ENCODE peak calls at places on chromosome 3, in seven cellular contexts. X is ACHN; T is mesenteric fat pad; D is activated T-cell treated with anti-CD3 and anti-CD28 coated beads, Interleukin-2, amount 50 U/mL, for 72 hours; H is stimulated activated CD4-positive, alpha-beta T cell treated with anti-CD3 and anti-CD28 coated beads, Interleukin-4, amount 100 ng/mL, for 24 hours; C is stimulated activated CD8-positive, alpha-beta memory T cell treated with anti-CD3 and anti-CD28 coated beads, Interleukin-2, amount 100 ng/mL, for 1 hour; O is T-helper 2 cell treated with Interferon-gamma antibody and Interleukin-4, amounts not matched to agents 5 μg/mL and 100 μg/mL, for 36 hours. G is an unnamed sample.

GRCh38 chr3:194235160-194235559 is 99.2 kb downstream of the HES1 start:
- DNase-seq in X (no peak), T (no peak), D (no peak), H (no peak), C (no peak), O (no peak), G (peak; percentile 12)

GRCh38 chr3:158158969-158159368 is 49.1 kb downstream of the RSRC1 start:
- DNase-seq in X (no peak), T (no peak), D (no peak), H (no peak), C (no peak), O (no peak), G (no peak)

GRCh38 chr3:17431477-17432045 is 310.9 kb downstream of the TBC1D5 start:
- DNase-seq in X (no peak), T (no peak), D (no peak), H (no peak), C (no peak), O (no peak), G (no peak)

GRCh38 chr3:107476462-107476861 is 46.3 kb upstream of the BBX start:
- DNase-seq in X (no peak), T (no peak), D (no peak), H (no peak), C (no peak), O (no peak), G (no peak)

GRCh38 chr3:45010718-45011355 is 15.3 kb upstream of the CLEC3B start:
- DNase-seq in X (peak; percentile 83), T (no peak), D (no peak), H (no peak), C (no peak), O (no peak), G (no peak)

GRCh38 chr3:57048052-57048671 is 12.3 kb upstream of the SPATA12 start:
- DNase-seq in X (no peak), T (no peak), D (no peak), H (no peak), C (no peak), O (no peak), G (peak; percentile 46)

GRCh38 chr3:143600762-143601161 is 247.5 kb downstream of the SLC9A9 start:
- DNase-seq in X (no peak), T (no peak), D (no peak), H (no peak), C (no peak), O (no peak), G (peak; percentile 5)

GRCh38 chr3:100216713-100217112 is 44.1 kb upstream of the TBC1D23 start:
- DNase-seq in X (no peak), T (no peak), D (no peak), H (no peak), C (no peak), O (no peak), G (no peak)

GRCh38 chr3:44862221-44862637 is 517 bp downstream of the TMEM42 start:
- DNase-seq in X (no peak), T (no peak), D (no peak), H (peak; percentile 23), C (peak; percentile 6), O (no peak), G (peak; percentile 37)

GRCh38 chr3:14623569-14624051 is 28.0 kb upstream of the CCDC174 start:
- DNase-seq in X (no peak), T (no peak), D (no peak), H (no peak), C (no peak), O (no peak), G (no peak)

GRCh38 chr3:65854606-65855304 is 184.0 kb downstream of the MAGI1 start:
- DNase-seq in X (peak; percentile 26), T (no peak), D (no peak), H (no peak), C (no peak), O (no peak), G (peak; percentile 74)

GRCh38 chr3:14042680-14043079 is 82.0 kb downstream of the CHCHD4 start:
- DNase-seq in X (no peak), T (no peak), D (no peak), H (no peak), C (no peak), O (no peak), G (no peak)

GRCh38 chr3:186058225-186058624 is 50.7 kb downstream of the ETV5 start:
- DNase-seq in X (no peak), T (no peak), D (no peak), H (no peak), C (no peak), O (no peak), G (no peak)

GRCh38 chr3:140223631-140224030 is 288.6 kb downstream of the CLSTN2 start:
- DNase-seq in X (peak; percentile 9), T (no peak), D (no peak), H (no peak), C (no peak), O (no peak), G (peak; percentile 60)

GRCh38 chr3:37852097-37852496 is 9.6 kb upstream of the CTDSPL start:
- DNase-seq in X (no peak), T (no peak), D (no peak), H (no peak), C (no peak), O (no peak), G (no peak)

GRCh38 chr3:51710631-51711351 is 3.9 kb downstream of the GRM2 start:
- DNase-seq in X (peak; percentile 8), T (peak; percentile 78), D (peak; percentile 18), H (no peak), C (no peak), O (no peak), G (peak; percentile 4)

GRCh38 chr3:194344012-194344411 is 7.1 kb downstream of the CPN2 start:
- DNase-seq in X (peak; percentile 56), T (no peak), D (peak; percentile 74), H (peak; percentile 76), C (peak; percentile 35), O (peak; percentile 55), G (peak; percentile 69)

GRCh38 chr3:132749786-132750185 is 27.6 kb upstream of the NPHP3 start:
- DNase-seq in X (no peak), T (no peak), D (no peak), H (no peak), C (no peak), O (no peak), G (no peak)

GRCh38 chr3:140394488-140395133 is 283.3 kb upstream of the TRIM42 start:
- DNase-seq in X (no peak), T (no peak), D (no peak), H (no peak), C (no peak), O (no peak), G (peak; percentile 48)

GRCh38 chr3:138468886-138469285 is 34.5 kb downstream of the ESYT3 start:
- DNase-seq in X (no peak), T (peak; percentile 45), D (no peak), H (no peak), C (no peak), O (no peak), G (no peak)

GRCh38 chr3:80096909-80097308 is 329.1 kb upstream of the ROBO1 start:
- DNase-seq in X (no peak), T (no peak), D (no peak), H (no peak), C (no peak), O (no peak), G (no peak)

GRCh38 chr3:33146791-33147445 is 33.1 kb downstream of the CRTAP start:
- DNase-seq in X (no peak), T (no peak), D (no peak), H (no peak), C (no peak), O (no peak), G (no peak)

GRCh38 chr3:109994853-109995252 is 657.5 kb upstream of the DPPA4 start:
- DNase-seq in X (no peak), T (no peak), D (no peak), H (no peak), C (no peak), O (no peak), G (peak; percentile 6)

GRCh38 chr3:100911956-100912355 is 81.3 kb downstream of the ABI3BP start:
- DNase-seq in X (no peak), T (no peak), D (no peak), H (no peak), C (no peak), O (no peak), G (no peak)

GRCh38 chr3:157493627-157494550 is 9.3 kb downstream of the VEPH1 start:
- DNase-seq in X (peak; percentile 48), T (no peak), D (no peak), H (no peak), C (no peak), O (no peak), G (peak; percentile 53)

GRCh38 chr3:141094851-141095545 is 43.9 kb downstream of the SPSB4 start:
- DNase-seq in X (no peak), T (peak; percentile 88), D (no peak), H (no peak), C (no peak), O (no peak), G (no peak)

GRCh38 chr3:121649645-121650044 is 11.1 kb downstream of the HCLS1 start:
- DNase-seq in X (no peak), T (no peak), D (no peak), H (no peak), C (no peak), O (no peak), G (peak; percentile 25)

GRCh38 chr3:112333386-112334334 is 704 bp downstream of the CD200 start:
- DNase-seq in X (no peak), T (no peak), D (peak; percentile 23), H (peak; percentile 14), C (no peak), O (peak; percentile 20), G (no peak)

GRCh38 chr3:71640549-71640948 is 57.0 kb upstream of the FOXP1 start:
- DNase-seq in X (no peak), T (no peak), D (no peak), H (no peak), C (no peak), O (no peak), G (no peak)

GRCh38 chr3:43455233-43455632 is 166.6 kb downstream of the ANO10 start:
- DNase-seq in X (peak; percentile 73), T (no peak), D (no peak), H (no peak), C (no peak), O (no peak), G (peak; percentile 39)

GRCh38 chr3:157120071-157120892 is 39.7 kb downstream of the CCNL1 start:
- DNase-seq in X (no peak), T (no peak), D (no peak), H (no peak), C (no peak), O (no peak), G (peak; percentile 93)

GRCh38 chr3:155778441-155778840 is 27.6 kb downstream of the C3orf33 start:
- DNase-seq in X (no peak), T (no peak), D (no peak), H (no peak), C (no peak), O (no peak), G (no peak)

GRCh38 chr3:32454111-32454510 is 48.5 kb downstream of the CMTM6 start:
- DNase-seq in X (no peak), T (peak; percentile 62), D (no peak), H (no peak), C (no peak), O (no peak), G (no peak)

GRCh38 chr3:100159564-100160153 is 45.4 kb upstream of the FILIP1L start:
- DNase-seq in X (no peak), T (no peak), D (no peak), H (no peak), C (no peak), O (no peak), G (no peak)

GRCh38 chr3:51311055-51311454 is 74.0 kb upstream of the MANF start:
- DNase-seq in X (peak; percentile 35), T (no peak), D (no peak), H (no peak), C (no peak), O (no peak), G (peak; percentile 23)

GRCh38 chr3:56125358-56126005 is 342.8 kb downstream of the ERC2 start:
- DNase-seq in X (peak; percentile 16), T (no peak), D (no peak), H (no peak), C (no peak), O (no peak), G (peak; percentile 3)

G was measured in DMS53.